ENCODE peak calls at places on chromosomes 2 and 18, in six cellular contexts. G, T, M, Y, E and H are unnamed samples.

GRCh38 chr2:100451734-100452133 is 18.5 kb upstream of the NMS start:
- DNase-seq in Y (no peak), T (no peak), G (no peak), E (no peak), M (no peak), H (no peak)

GRCh38 chr2:85741811-85742507 is 11.8 kb upstream of the ATOH8 start:
- DNase-seq in T (peak), Y (no peak), M (peak), G (peak), E (peak), H (no peak)

GRCh38 chr2:10162586-10163497 is 40.3 kb downstream of the RRM2 start:
- DNase-seq in T (no peak), Y (no peak), E (no peak), M (peak), G (no peak), H (peak)

GRCh38 chr18:47075098-47075883 is 39.9 kb upstream of the ELOA2 start:
- DNase-seq in Y (peak), G (no peak), T (peak), E (peak), M (no peak), H (no peak)

GRCh38 chr2:135732561-135732960 is 9.1 kb upstream of the UBXN4 start:
- DNase-seq in T (no peak), E (no peak), Y (no peak), M (no peak), G (no peak), H (no peak)

GRCh38 chr2:216698895-216699294 is 3.5 kb upstream of the IGFBP5 start:
- DNase-seq in G (peak), E (peak), Y (peak), M (peak), T (peak), H (peak)

GRCh38 chr2:240564571-240565266 is 3.6 kb upstream of the RNPEPL1 start:
- DNase-seq in T (no peak), M (no peak), Y (no peak), E (no peak), G (peak), H (no peak)

GRCh38 chr2:229445501-229446294 is 174.6 kb upstream of the PID1 start:
- DNase-seq in T (peak), E (peak), G (peak), M (no peak), Y (peak), H (peak)

GRCh38 chr2:160816916-160817315 is 323.3 kb upstream of the RBMS1 start:
- DNase-seq in Y (no peak), T (no peak), M (peak), E (peak), G (no peak), H (no peak)

GRCh38 chr2:232543491-232543890 is 4.0 kb downstream of the CHRNG start:
- DNase-seq in T (no peak), Y (no peak), G (no peak), M (no peak), E (no peak), H (no peak)

GRCh38 chr2:207149253-207150213 is 16.2 kb downstream of the KLF7 start:
- DNase-seq in M (no peak), T (peak), E (no peak), Y (no peak), G (peak), H (no peak)